ENCODE peak calls at places on chromosomes 11 and 22, in six cellular contexts. I, D, G, O, F and Z are unnamed samples.

GRCh38 chr11:6681949-6682348 is 1.2 kb downstream of the MRPL17 start:
- DNase-seq in I (no peak), D (peak), G (no peak), O (no peak), F (peak), Z (no peak)

GRCh38 chr11:128884703-128885338 is 6.3 kb upstream of the KCNJ5 start:
- DNase-seq in I (peak), D (peak), G (peak), O (no peak), F (peak), Z (peak)

GRCh38 chr11:71206186-71206585 is 46.2 kb downstream of the SHANK2 start:
- DNase-seq in I (no peak), D (peak), G (no peak), O (no peak), F (peak), Z (no peak)

GRCh38 chr22:26852176-26852575 is 194.8 kb downstream of the MIAT start:
- DNase-seq in I (no peak), D (no peak), G (no peak), O (no peak), F (no peak), Z (no peak)

GRCh38 chr11:132910016-132910760 is 622.1 kb downstream of the OPCML start:
- DNase-seq in I (no peak), D (no peak), G (no peak), O (no peak), F (no peak), Z (no peak)

GRCh38 chr22:39152511-39153219 is at the start of gene CBX7:
- DNase-seq in I (peak), D (peak), G (peak), O (peak), F (peak), Z (no peak)

GRCh38 chr11:121595717-121596156 is 143.0 kb upstream of the SORL1-AS1 start:
- DNase-seq in I (no peak), D (peak), G (peak), O (no peak), F (peak), Z (peak)

GRCh38 chr11:61827573-61828378 is at the start of gene FADS2:
- DNase-seq in I (peak), D (peak), G (peak), O (peak), F (peak), Z (no peak)

GRCh38 chr11:123518496-123519054 is 88.5 kb downstream of the GRAMD1B start:
- DNase-seq in I (no peak), D (no peak), G (no peak), O (no peak), F (peak), Z (no peak)

GRCh38 chr11:123628936-123629683 is 25.3 kb downstream of the SCN3B start:
- DNase-seq in I (no peak), D (peak), G (no peak), O (no peak), F (peak), Z (no peak)

GRCh38 chr22:41034741-41035140 is 57.7 kb upstream of the EP300 start:
- DNase-seq in I (no peak), D (no peak), G (no peak), O (no peak), F (no peak), Z (no peak)

GRCh38 chr22:28759861-28760560 is 12.5 kb upstream of the CCDC117 start:
- DNase-seq in I (no peak), D (peak), G (no peak), O (no peak), F (no peak), Z (no peak)

GRCh38 chr22:45204751-45205623 is 35.7 kb downstream of the KIAA0930 start:
- DNase-seq in I (no peak), D (no peak), G (no peak), O (no peak), F (no peak), Z (no peak)

GRCh38 chr22:34080501-34080900 is 160.2 kb upstream of the LARGE1 start:
- DNase-seq in I (no peak), D (no peak), G (no peak), O (no peak), F (no peak), Z (no peak)

GRCh38 chr22:47174096-47174495 is 411.6 kb downstream of the TBC1D22A start:
- DNase-seq in I (no peak), D (no peak), G (no peak), O (no peak), F (no peak), Z (no peak)

GRCh38 chr11:104151404-104152204 is 12.3 kb downstream of the PDGFD start:
- DNase-seq in I (no peak), D (peak), G (no peak), O (no peak), F (peak), Z (no peak)

GRCh38 chr11:121613724-121614123 is 161.0 kb upstream of the SORL1-AS1 start:
- DNase-seq in I (no peak), D (peak), G (no peak), O (no peak), F (no peak), Z (no peak)

GRCh38 chr11:111764621-111765020 is 1.6 kb downstream of the PPP2R1B start:
- DNase-seq in I (no peak), D (peak), G (no peak), O (no peak), F (peak), Z (no peak)

GRCh38 chr22:42360348-42360747 is 71.9 kb downstream of the NFAM1 start:
- DNase-seq in I (no peak), D (no peak), G (no peak), O (no peak), F (no peak), Z (no peak)

GRCh38 chr11:73281796-73282660 is 9.9 kb downstream of the P2RY6 start:
- DNase-seq in I (no peak), D (no peak), G (no peak), O (no peak), F (no peak), Z (no peak)

GRCh38 chr11:119051440-119052162 is 5.4 kb downstream of the HYOU1 start:
- DNase-seq in I (no peak), D (no peak), G (no peak), O (no peak), F (no peak), Z (no peak)

GRCh38 chr11:124402326-124402922 is 3.6 kb upstream of the OR8B3 start:
- DNase-seq in I (peak), D (peak), G (peak), O (no peak), F (peak), Z (peak)

GRCh38 chr22:20249797-20250354 is 18.2 kb downstream of the RTN4R start:
- DNase-seq in I (no peak), D (peak), G (no peak), O (no peak), F (no peak), Z (no peak)

GRCh38 chr11:36746886-36747710 is 149.1 kb upstream of the RAG2 start:
- DNase-seq in I (peak), D (peak), G (peak), O (peak), F (peak), Z (peak)

GRCh38 chr11:34395916-34396555 is 38.2 kb upstream of the ABTB2 start:
- DNase-seq in I (no peak), D (peak), G (no peak), O (no peak), F (peak), Z (no peak)

GRCh38 chr11:104650234-104650633 is 248.0 kb downstream of the CASP12 start:
- DNase-seq in I (no peak), D (no peak), G (no peak), O (no peak), F (no peak), Z (no peak)

GRCh38 chr22:31556627-31557203 is 60.4 kb downstream of the SFI1 start:
- DNase-seq in I (peak), D (peak), G (peak), O (no peak), F (peak), Z (no peak)

GRCh38 chr11:113475160-113475761 is at the start of gene DRD2:
- DNase-seq in I (no peak), D (peak), G (no peak), O (no peak), F (peak), Z (no peak)

GRCh38 chr22:27154717-27155116 is 497.3 kb downstream of the MIAT start:
- DNase-seq in I (no peak), D (no peak), G (no peak), O (no peak), F (no peak), Z (no peak)

GRCh38 chr11:65586676-65587075 is 8.9 kb downstream of the KCNK7 start:
- DNase-seq in I (no peak), D (peak), G (no peak), O (no peak), F (no peak), Z (no peak)

GRCh38 chr22:31650391-31650790 is 11.6 kb downstream of the PISD start:
- DNase-seq in I (peak), D (peak), G (peak), O (no peak), F (peak), Z (no peak)